ENCODE peak calls at places on chromosomes 3 and 15, in nine cellular contexts. N is IMR-90; W is colonic mucosa; K is tibial nerve; B is CD8-positive, alpha-beta memory T cell; A is CD4-positive, alpha-beta T cell; O is prostate gland; Y is PC-3; P is right atrium auricular region. I is an unnamed sample.
A peak's percentile ranks its signal among the peaks of the same experiment; 100 is the strongest.

GRCh38 chr15:89673162-89673506 is 6.0 kb downstream of the PLIN1 start:
- DNase-seq in K (no peak), N (no peak), W (no peak), A (no peak), P (peak; percentile 30), O (no peak), B (no peak), Y (peak; percentile 30), I (no peak)

GRCh38 chr3:87580782-87581181 is 304.4 kb upstream of the POU1F1 start:
- DNase-seq in K (no peak), A (no peak), Y (peak; percentile 63), P (no peak), W (no peak), N (no peak), B (no peak), O (no peak), I (no peak)

GRCh38 chr3:76826915-76827314 is 213.0 kb upstream of the ROBO2 start:
- DNase-seq in P (no peak), O (no peak), K (no peak), W (no peak), N (no peak), Y (no peak), B (no peak), A (no peak), I (no peak)

GRCh38 chr3:28544236-28544635 is 195.6 kb upstream of the AZI2 start:
- DNase-seq in B (no peak), N (no peak), W (no peak), Y (no peak), K (no peak), A (no peak), P (no peak), O (peak; percentile 57), I (no peak)

GRCh38 chr3:100482181-100482580 is 10.2 kb upstream of the TMEM45A start:
- DNase-seq in K (no peak), Y (no peak), O (no peak), A (no peak), B (no peak), P (no peak), W (no peak), N (no peak), I (no peak)

GRCh38 chr3:12218161-12218560 is 59.4 kb upstream of the TIMP4 start:
- DNase-seq in P (no peak), A (no peak), O (no peak), Y (no peak), K (no peak), B (no peak), N (no peak), W (no peak), I (no peak)

GRCh38 chr3:127970966-127971592 is 56.0 kb downstream of the KBTBD12 start:
- DNase-seq in A (no peak), K (peak; percentile 53), N (peak; percentile 60), B (no peak), O (peak; percentile 39), Y (peak; percentile 66), W (peak; percentile 43), P (no peak), I (peak; percentile 20)

GRCh38 chr3:45508659-45509037 is 85.9 kb upstream of the LIMD1 start:
- DNase-seq in K (no peak), P (no peak), W (no peak), N (no peak), A (no peak), B (no peak), O (no peak), Y (no peak), I (no peak)

GRCh38 chr3:12120374-12121140 is 38.2 kb downstream of the TIMP4 start:
- DNase-seq in K (no peak), W (no peak), Y (no peak), P (no peak), A (no peak), N (no peak), B (no peak), O (no peak), I (no peak)

GRCh38 chr15:41940441-41940857 is 31.9 kb downstream of the EHD4 start:
- DNase-seq in K (no peak), Y (peak; percentile 98), B (peak; percentile 12), O (no peak), P (no peak), W (no peak), A (no peak), N (peak; percentile 87), I (no peak)

GRCh38 chr3:184874709-184875644 is 63.0 kb downstream of the VPS8 start:
- DNase-seq in N (peak; percentile 32), B (no peak), P (no peak), A (no peak), Y (peak; percentile 63), O (no peak), K (peak; percentile 8), W (peak; percentile 23), I (no peak)

GRCh38 chr3:45464336-45464809 is 76.0 kb downstream of the LARS2 start:
- DNase-seq in N (peak; percentile 18), K (peak; percentile 41), A (peak; percentile 3), O (no peak), P (no peak), Y (no peak), W (no peak), B (no peak), I (no peak)

GRCh38 chr3:108011616-108012015 is 79.2 kb downstream of the CD47 start:
- DNase-seq in Y (no peak), O (no peak), P (no peak), N (no peak), A (no peak), K (no peak), W (no peak), B (no peak), I (peak; percentile 50)

GRCh38 chr3:138912237-138912636 is 34.7 kb downstream of the FOXL2 start:
- DNase-seq in B (no peak), N (peak; percentile 20), W (no peak), O (no peak), K (no peak), Y (no peak), P (no peak), A (no peak), I (no peak)

GRCh38 chr3:14285526-14285925 is 106.9 kb downstream of the LSM3 start:
- DNase-seq in P (no peak), W (no peak), A (no peak), O (no peak), K (no peak), B (no peak), N (no peak), Y (no peak), I (no peak)

GRCh38 chr15:49415638-49416037 is 7.4 kb upstream of the FGF7 start:
- DNase-seq in A (no peak), Y (peak; percentile 93), K (no peak), O (no peak), W (no peak), N (peak; percentile 97), P (no peak), B (no peak), I (no peak)

GRCh38 chr15:52780172-52780980 is 9.8 kb downstream of the ONECUT1 start:
- DNase-seq in Y (peak; percentile 76), O (peak; percentile 33), K (peak; percentile 63), B (peak; percentile 46), A (peak; percentile 50), W (peak; percentile 60), N (peak; percentile 41), P (peak; percentile 69), I (peak; percentile 67)

GRCh38 chr15:90869601-90870353 is 1.4 kb downstream of the FURIN start:
- DNase-seq in O (no peak), Y (peak; percentile 90), A (no peak), N (peak; percentile 84), P (peak; percentile 95), W (peak; percentile 72), K (peak; percentile 67), B (peak; percentile 50), I (peak; percentile 88)

GRCh38 chr3:136929984-136930671 is 27.7 kb upstream of the IL20RB start:
- DNase-seq in P (no peak), N (peak; percentile 44), W (peak; percentile 87), B (no peak), A (no peak), O (peak; percentile 45), Y (no peak), K (peak; percentile 75), I (peak; percentile 55)

GRCh38 chr3:98086873-98087272 is at the start of gene OR5AC2:
- DNase-seq in A (no peak), W (no peak), B (no peak), Y (no peak), O (no peak), K (no peak), N (no peak), P (no peak), I (no peak)
- H3K27ac ChIP-seq in A (no peak within 1 kb of the TSS), W (no peak within 1 kb of the TSS), B (no peak within 1 kb of the TSS), Y (no peak within 1 kb of the TSS), O (no peak within 1 kb of the TSS), K (no peak within 1 kb of the TSS), N (no peak within 1 kb of the TSS), P (no peak within 1 kb of the TSS), I (no peak within 1 kb of the TSS)

DNA sequence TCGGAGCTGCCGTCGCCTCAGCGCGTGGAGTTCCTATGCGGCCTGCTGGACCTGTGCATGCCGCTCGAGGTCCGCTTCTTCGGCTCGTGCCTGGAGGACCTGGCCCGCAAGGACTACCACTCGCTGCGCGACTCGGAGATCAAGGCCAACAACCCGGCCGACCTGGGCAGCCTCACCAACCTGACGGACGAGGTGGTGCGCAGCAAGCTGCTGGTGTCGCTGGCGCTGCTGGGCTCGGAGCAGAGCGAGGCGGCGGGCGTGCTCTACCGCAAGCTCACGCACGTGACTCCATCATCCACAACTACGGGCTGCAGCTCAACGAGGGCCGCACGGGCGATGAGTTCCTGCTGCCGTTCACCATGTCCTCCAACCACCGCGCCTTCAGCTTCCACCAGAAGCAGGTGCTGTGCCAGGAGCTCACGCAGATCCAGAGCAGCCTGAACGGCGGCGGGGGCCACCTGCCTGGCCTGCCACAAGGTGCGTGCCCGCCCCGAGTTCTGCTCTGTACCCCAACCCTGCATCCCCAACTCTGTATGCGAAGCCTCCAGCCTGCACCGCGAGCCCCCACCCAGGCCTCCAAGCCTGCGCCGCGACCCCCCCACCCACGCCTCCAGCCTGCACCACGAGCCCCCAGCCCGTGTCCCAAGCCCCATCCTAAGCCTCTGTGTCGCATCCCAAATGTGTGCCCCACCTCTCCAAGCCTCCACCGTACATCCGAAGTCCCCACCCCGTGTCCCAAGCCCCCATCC is 178.2 kb downstream of the OR4M2 start:
- DNase-seq in P (no peak), B (no peak), K (no peak), A (no peak), O (no peak), N (no peak), W (no peak), Y (no peak), I (no peak)
- H3K9me3 ChIP-seq in P (no peaks in the 10 kb centered on the region), B (no peaks in the 10 kb centered on the region), K (peaks cover 12% of the 10 kb centered on the region), A (no peaks in the 10 kb centered on the region), O (no peaks in the 10 kb centered on the region), N (peaks cover 32% of the 10 kb centered on the region), W (no peaks in the 10 kb centered on the region), Y (peaks cover 12% of the 10 kb centered on the region), I (no peaks in the 10 kb centered on the region)

DNA sequence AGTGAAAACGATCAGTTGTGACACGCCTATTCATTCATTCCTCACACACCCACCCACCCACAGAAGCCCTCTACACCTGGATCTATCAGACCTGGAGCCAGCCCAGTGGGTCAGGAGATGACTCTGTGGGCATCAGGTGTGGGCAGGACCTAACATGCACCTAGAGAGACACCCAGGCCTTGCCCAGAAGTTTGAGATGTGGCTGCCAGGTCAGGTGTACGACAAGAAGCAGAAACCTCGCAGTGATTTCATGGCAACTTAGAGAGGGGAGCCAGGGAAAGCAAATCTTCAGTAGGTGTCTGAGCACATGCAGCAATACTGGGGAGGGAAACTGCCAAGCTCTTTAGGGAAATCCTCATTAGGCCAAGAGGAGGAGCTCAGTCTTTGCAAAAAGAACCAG is 264.7 kb upstream of the ROPN1 start:
- DNase-seq in O (no peak), N (no peak), K (no peak), Y (no peak), A (no peak), P (no peak), W (no peak), B (no peak), I (no peak)
- H3K27ac ChIP-seq in O (no peak overlapping the region), N (no peak overlapping the region), K (no peak overlapping the region), Y (no peak overlapping the region), A (no peak overlapping the region), P (no peak overlapping the region), W (no peak overlapping the region), B (no peak overlapping the region), I (no peak overlapping the region)

GRCh38 chr3:196517142-196517808 is 2.1 kb upstream of the SMCO1 start:
- DNase-seq in N (no peak), W (no peak), B (no peak), K (no peak), O (no peak), Y (peak; percentile 17), P (no peak), A (no peak), I (no peak)
- H3K9me3 ChIP-seq in N (peaks cover 31% of the 10 kb centered on the region), W (peaks cover 9% of the 10 kb centered on the region), B (peaks cover 25% of the 10 kb centered on the region), K (peaks cover 53% of the 10 kb centered on the region), O (no peaks in the 10 kb centered on the region), Y (peaks cover 19% of the 10 kb centered on the region), P (peaks cover 6% of the 10 kb centered on the region), A (peaks cover 55% of the 10 kb centered on the region), I (no peaks in the 10 kb centered on the region)

I was measured in thyroid gland.